ENCODE peak calls at places on chromosomes 1 and 21, in ten cellular contexts. One of them, this sample, is unnamed.

GRCh38 chr1:9119745-9120144 is 9.2 kb downstream of the GPR157 start:
- DNase-seq in cardiac muscle cell: no peak
- DNase-seq in mammary epithelial cell: no peak
- DNase-seq in thoracic aorta: no peak
- DNase-seq in lower leg skin: no peak
- DNase-seq in GM06990: peak
- DNase-seq in BJ: no peak
- DNase-seq in esophagus squamous epithelium: no peak
- DNase-seq in hepatocyte: no peak
- DNase-seq in ovary: no peak
- DNase-seq in this sample: no peak

GRCh38 chr1:152745289-152745704 is 12.5 kb upstream of the KPRP start:
- DNase-seq in cardiac muscle cell: no peak
- DNase-seq in mammary epithelial cell: peak
- DNase-seq in thoracic aorta: no peak
- DNase-seq in lower leg skin: no peak
- DNase-seq in GM06990: no peak
- DNase-seq in BJ: no peak
- DNase-seq in esophagus squamous epithelium: no peak
- DNase-seq in hepatocyte: no peak
- DNase-seq in ovary: no peak
- DNase-seq in this sample: no peak

GRCh38 chr1:177219458-177220390 is 49.0 kb downstream of the BRINP2 start:
- DNase-seq in cardiac muscle cell: peak
- DNase-seq in mammary epithelial cell: no peak
- DNase-seq in thoracic aorta: no peak
- DNase-seq in lower leg skin: no peak
- DNase-seq in GM06990: no peak
- DNase-seq in BJ: no peak
- DNase-seq in esophagus squamous epithelium: no peak
- DNase-seq in hepatocyte: peak
- DNase-seq in ovary: no peak
- DNase-seq in this sample: no peak

GRCh38 chr1:226575436-226576390 is 27.1 kb downstream of the STUM start:
- DNase-seq in cardiac muscle cell: peak
- DNase-seq in mammary epithelial cell: no peak
- DNase-seq in thoracic aorta: no peak
- DNase-seq in lower leg skin: no peak
- DNase-seq in GM06990: no peak
- DNase-seq in BJ: no peak
- DNase-seq in esophagus squamous epithelium: no peak
- DNase-seq in hepatocyte: no peak
- DNase-seq in ovary: no peak
- DNase-seq in this sample: no peak

GRCh38 chr1:84525738-84526137 is 19.4 kb upstream of the GNG5 start:
- DNase-seq in cardiac muscle cell: no peak
- DNase-seq in mammary epithelial cell: no peak
- DNase-seq in thoracic aorta: no peak
- DNase-seq in lower leg skin: no peak
- DNase-seq in GM06990: no peak
- DNase-seq in BJ: no peak
- DNase-seq in esophagus squamous epithelium: no peak
- DNase-seq in hepatocyte: no peak
- DNase-seq in ovary: no peak
- DNase-seq in this sample: no peak

GRCh38 chr1:196607940-196608339 is 300 bp downstream of the KCNT2 start:
- DNase-seq in cardiac muscle cell: no peak
- DNase-seq in mammary epithelial cell: no peak
- DNase-seq in thoracic aorta: no peak
- DNase-seq in lower leg skin: no peak
- DNase-seq in GM06990: no peak
- DNase-seq in BJ: no peak
- DNase-seq in esophagus squamous epithelium: no peak
- DNase-seq in hepatocyte: peak
- DNase-seq in ovary: peak
- DNase-seq in this sample: no peak

GRCh38 chr1:29706936-29707335 is 470.6 kb downstream of the PTPRU start:
- DNase-seq in cardiac muscle cell: peak
- DNase-seq in mammary epithelial cell: peak
- DNase-seq in thoracic aorta: no peak
- DNase-seq in lower leg skin: no peak
- DNase-seq in GM06990: peak
- DNase-seq in BJ: no peak
- DNase-seq in esophagus squamous epithelium: no peak
- DNase-seq in hepatocyte: peak
- DNase-seq in ovary: no peak
- DNase-seq in this sample: peak

GRCh38 chr1:162580315-162580714 is 18.8 kb downstream of the UAP1 start:
- DNase-seq in cardiac muscle cell: no peak
- DNase-seq in mammary epithelial cell: no peak
- DNase-seq in thoracic aorta: no peak
- DNase-seq in lower leg skin: no peak
- DNase-seq in GM06990: no peak
- DNase-seq in BJ: no peak
- DNase-seq in esophagus squamous epithelium: no peak
- DNase-seq in hepatocyte: no peak
- DNase-seq in ovary: no peak
- DNase-seq in this sample: no peak

GRCh38 chr1:147077523-147077922 is 94.7 kb downstream of the PRKAB2 start:
- DNase-seq in cardiac muscle cell: no peak
- DNase-seq in mammary epithelial cell: no peak
- DNase-seq in thoracic aorta: no peak
- DNase-seq in lower leg skin: no peak
- DNase-seq in GM06990: no peak
- DNase-seq in BJ: no peak
- DNase-seq in esophagus squamous epithelium: no peak
- DNase-seq in hepatocyte: no peak
- DNase-seq in ovary: no peak
- DNase-seq in this sample: no peak

GRCh38 chr1:204348722-204349121 is 11.0 kb downstream of the PLEKHA6 start:
- DNase-seq in cardiac muscle cell: peak
- DNase-seq in mammary epithelial cell: no peak
- DNase-seq in thoracic aorta: no peak
- DNase-seq in lower leg skin: peak
- DNase-seq in GM06990: no peak
- DNase-seq in BJ: peak
- DNase-seq in esophagus squamous epithelium: no peak
- DNase-seq in hepatocyte: peak
- DNase-seq in ovary: peak
- DNase-seq in this sample: peak

GRCh38 chr1:167663002-167663772 is 33.2 kb downstream of the RCSD1 start:
- DNase-seq in cardiac muscle cell: no peak
- DNase-seq in mammary epithelial cell: peak
- DNase-seq in thoracic aorta: no peak
- DNase-seq in lower leg skin: no peak
- DNase-seq in GM06990: peak
- DNase-seq in BJ: no peak
- DNase-seq in esophagus squamous epithelium: no peak
- DNase-seq in hepatocyte: peak
- DNase-seq in ovary: no peak
- DNase-seq in this sample: no peak

DNA sequence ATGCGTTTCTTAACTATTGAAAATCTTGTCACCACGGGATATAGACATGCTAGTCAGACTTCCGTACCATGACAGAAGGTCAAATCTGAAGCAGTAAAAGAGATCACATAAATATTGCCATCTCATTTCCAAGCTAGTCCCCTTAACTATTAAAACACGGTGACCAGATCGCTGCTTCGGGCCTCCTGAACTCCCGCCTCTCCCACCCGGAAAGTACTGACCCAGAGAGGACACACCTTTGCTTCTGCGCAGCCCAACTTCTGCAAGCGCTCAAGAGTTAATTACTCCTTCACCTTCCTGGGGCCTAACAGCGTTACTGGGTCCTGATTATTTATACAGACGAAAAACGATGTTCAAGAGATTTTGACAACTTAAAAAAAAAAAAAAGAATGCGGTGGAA is 747 bp downstream of the SORT1 start:
- DNase-seq in cardiac muscle cell: peak
- DNase-seq in mammary epithelial cell: no peak
- DNase-seq in thoracic aorta: no peak
- DNase-seq in lower leg skin: no peak
- DNase-seq in GM06990: no peak
- DNase-seq in BJ: no peak
- DNase-seq in esophagus squamous epithelium: no peak
- DNase-seq in hepatocyte: no peak
- DNase-seq in ovary: no peak
- DNase-seq in this sample: no peak
- H3K4me3 ChIP-seq in cardiac muscle cell: peak
- H3K4me3 ChIP-seq in mammary epithelial cell: peak
- H3K4me3 ChIP-seq in thoracic aorta: peak
- H3K4me3 ChIP-seq in lower leg skin: peak
- H3K4me3 ChIP-seq in GM06990: peak
- H3K4me3 ChIP-seq in BJ: peak
- H3K4me3 ChIP-seq in esophagus squamous epithelium: peak
- H3K4me3 ChIP-seq in hepatocyte: peak
- H3K4me3 ChIP-seq in ovary: peak
- H3K4me3 ChIP-seq in this sample: peak

GRCh38 chr21:30439975-30440374 is at the start of gene KRTAP15-1:
- DNase-seq in cardiac muscle cell: no peak
- DNase-seq in mammary epithelial cell: no peak
- DNase-seq in thoracic aorta: no peak
- DNase-seq in lower leg skin: no peak
- DNase-seq in GM06990: no peak
- DNase-seq in BJ: no peak
- DNase-seq in esophagus squamous epithelium: no peak
- DNase-seq in hepatocyte: no peak
- DNase-seq in ovary: no peak
- DNase-seq in this sample: no peak

GRCh38 chr21:30446969-30447368 is 6.9 kb downstream of the KRTAP15-1 start:
- DNase-seq in cardiac muscle cell: no peak
- DNase-seq in mammary epithelial cell: peak
- DNase-seq in thoracic aorta: no peak
- DNase-seq in lower leg skin: no peak
- DNase-seq in GM06990: no peak
- DNase-seq in BJ: no peak
- DNase-seq in esophagus squamous epithelium: no peak
- DNase-seq in hepatocyte: no peak
- DNase-seq in ovary: no peak
- DNase-seq in this sample: no peak

GRCh38 chr21:30443226-30443625 is 3.2 kb downstream of the KRTAP15-1 start:
- DNase-seq in cardiac muscle cell: no peak
- DNase-seq in mammary epithelial cell: no peak
- DNase-seq in thoracic aorta: no peak
- DNase-seq in lower leg skin: no peak
- DNase-seq in GM06990: no peak
- DNase-seq in BJ: no peak
- DNase-seq in esophagus squamous epithelium: no peak
- DNase-seq in hepatocyte: no peak
- DNase-seq in ovary: no peak
- DNase-seq in this sample: no peak

GRCh38 chr21:30448514-30448913 is 8.4 kb downstream of the KRTAP15-1 start:
- DNase-seq in cardiac muscle cell: no peak
- DNase-seq in mammary epithelial cell: no peak
- DNase-seq in thoracic aorta: no peak
- DNase-seq in lower leg skin: no peak
- DNase-seq in GM06990: no peak
- DNase-seq in BJ: no peak
- DNase-seq in esophagus squamous epithelium: no peak
- DNase-seq in hepatocyte: no peak
- DNase-seq in ovary: no peak
- DNase-seq in this sample: no peak

DNA sequence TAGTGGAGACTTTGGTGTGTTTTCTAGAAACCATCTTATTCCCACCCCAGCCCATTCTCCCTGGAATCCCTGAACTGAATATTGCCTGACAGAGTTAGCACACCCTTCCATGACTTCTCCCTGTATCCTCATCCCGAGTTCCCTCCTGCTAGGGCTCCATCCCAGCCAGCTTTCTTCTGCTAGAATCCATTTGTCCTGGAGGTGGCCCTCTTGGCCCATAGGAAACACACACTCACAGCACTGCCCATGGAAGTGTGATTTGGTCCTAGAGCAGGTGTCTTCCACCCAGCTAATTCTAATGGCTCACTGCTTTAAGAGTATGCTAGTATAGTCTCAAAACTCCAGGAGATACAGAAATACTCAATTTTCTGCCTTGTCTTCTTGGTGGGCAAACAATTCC is 4.1 kb downstream of the KRTAP15-1 start:
- DNase-seq in cardiac muscle cell: peak
- DNase-seq in mammary epithelial cell: no peak
- DNase-seq in thoracic aorta: no peak
- DNase-seq in lower leg skin: no peak
- DNase-seq in GM06990: no peak
- DNase-seq in BJ: no peak
- DNase-seq in esophagus squamous epithelium: no peak
- DNase-seq in hepatocyte: no peak
- DNase-seq in ovary: no peak
- DNase-seq in this sample: no peak
- TF ChIP-seq CTCF in cardiac muscle cell: no peak
- TF ChIP-seq CTCF in mammary epithelial cell: peak
- TF ChIP-seq CTCF in thoracic aorta: no peak
- TF ChIP-seq CTCF in lower leg skin: no peak
- TF ChIP-seq CTCF in GM06990: no peak
- TF ChIP-seq CTCF in BJ: no peak
- TF ChIP-seq CTCF in esophagus squamous epithelium: no peak
- TF ChIP-seq CTCF in hepatocyte: no peak
- TF ChIP-seq CTCF in ovary: no peak
- TF ChIP-seq CTCF in this sample: no peak

DNA sequence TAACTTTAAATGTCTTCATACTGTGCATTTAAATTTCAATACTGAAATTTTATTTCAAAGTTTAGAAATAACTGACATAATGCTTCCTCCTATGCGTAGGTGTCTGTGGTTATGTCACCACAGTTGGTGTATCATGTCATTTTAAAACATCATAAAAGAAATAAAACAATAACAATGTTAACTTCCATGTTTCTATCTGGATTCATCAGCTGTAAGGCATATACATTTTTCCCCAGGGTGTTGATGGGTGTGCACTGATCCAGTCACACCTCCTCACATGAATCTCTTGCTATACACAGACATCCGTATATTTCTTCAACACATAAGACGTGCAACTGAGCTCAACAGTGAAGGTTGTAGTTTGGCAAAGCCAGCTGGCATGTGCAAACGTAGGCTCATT is 6.2 kb downstream of the KCNA3 start:
- DNase-seq in cardiac muscle cell: no peak
- DNase-seq in mammary epithelial cell: no peak
- DNase-seq in thoracic aorta: no peak
- DNase-seq in lower leg skin: no peak
- DNase-seq in GM06990: no peak
- DNase-seq in BJ: no peak
- DNase-seq in esophagus squamous epithelium: no peak
- DNase-seq in hepatocyte: no peak
- DNase-seq in ovary: no peak
- DNase-seq in this sample: no peak
- H3K4me3 ChIP-seq in cardiac muscle cell: no peak
- H3K4me3 ChIP-seq in mammary epithelial cell: no peak
- H3K4me3 ChIP-seq in thoracic aorta: no peak
- H3K4me3 ChIP-seq in lower leg skin: no peak
- H3K4me3 ChIP-seq in GM06990: no peak
- H3K4me3 ChIP-seq in BJ: no peak
- H3K4me3 ChIP-seq in esophagus squamous epithelium: no peak
- H3K4me3 ChIP-seq in hepatocyte: no peak
- H3K4me3 ChIP-seq in ovary: no peak
- H3K4me3 ChIP-seq in this sample: no peak

DNA sequence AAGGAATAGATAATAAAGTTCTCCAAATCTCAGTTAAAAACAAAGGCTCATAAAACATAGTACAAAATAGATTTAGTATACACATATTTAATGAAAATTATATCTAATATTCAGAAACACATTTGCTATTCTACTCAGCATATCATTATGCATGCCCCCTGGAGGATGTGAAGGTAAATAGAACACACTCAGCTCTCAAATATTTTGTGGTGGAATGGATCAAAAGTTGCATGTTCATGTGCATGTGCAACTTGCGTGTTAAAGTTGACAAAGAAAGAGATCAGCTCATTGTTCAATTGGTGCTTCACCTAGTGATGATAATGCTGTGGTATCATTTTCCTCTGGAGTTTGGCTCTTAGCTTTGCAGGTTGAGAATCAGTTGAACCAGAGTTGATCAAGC is 4.9 kb upstream of the ZNF644 start:
- DNase-seq in cardiac muscle cell: no peak
- DNase-seq in mammary epithelial cell: peak
- DNase-seq in thoracic aorta: no peak
- DNase-seq in lower leg skin: no peak
- DNase-seq in GM06990: no peak
- DNase-seq in BJ: no peak
- DNase-seq in esophagus squamous epithelium: no peak
- DNase-seq in hepatocyte: no peak
- DNase-seq in ovary: no peak
- DNase-seq in this sample: no peak
- TF ChIP-seq CTCF in cardiac muscle cell: peak
- TF ChIP-seq CTCF in mammary epithelial cell: peak
- TF ChIP-seq CTCF in thoracic aorta: no peak
- TF ChIP-seq CTCF in lower leg skin: no peak
- TF ChIP-seq CTCF in GM06990: peak
- TF ChIP-seq CTCF in BJ: peak
- TF ChIP-seq CTCF in esophagus squamous epithelium: no peak
- TF ChIP-seq CTCF in hepatocyte: peak
- TF ChIP-seq CTCF in ovary: no peak
- TF ChIP-seq CTCF in this sample: peak